ENCODE peak calls at places on chromosome 2, in four cellular contexts. R is SK-N-SH, D is HCT116, Y is HepG2. H is an unnamed sample.

GRCh38 chr2:32798841-32799240 is 147.9 kb upstream of the LTBP1 start:
- DNase-seq in D (no peak), R (no peak), Y (no peak), H (no peak)

GRCh38 chr2:109407401-109408335 is 206.1 kb downstream of the SEPTIN10 start:
- DNase-seq in D (no peak), R (no peak), Y (no peak), H (no peak)

GRCh38 chr2:29876374-29876773 is 45.0 kb downstream of the ALK start:
- DNase-seq in D (no peak), Y (no peak), R (no peak), H (no peak)

GRCh38 chr2:174442546-174443510 is 44.0 kb downstream of the GPR155 start:
- DNase-seq in D (peak), R (no peak), Y (no peak), H (no peak)

GRCh38 chr2:209901187-209901586 is 101.3 kb upstream of the RPE start:
- DNase-seq in D (no peak), R (no peak), Y (no peak), H (no peak)

GRCh38 chr2:186399082-186399644 is 86.9 kb upstream of the ZC3H15 start:
- DNase-seq in D (no peak), R (no peak), Y (no peak), H (no peak)

GRCh38 chr2:105576440-105577241 is 168.1 kb upstream of the NCK2 start:
- DNase-seq in R (peak), Y (peak), D (peak), H (no peak)

GRCh38 chr2:54581326-54582039 is 125.4 kb downstream of the SPTBN1 start:
- DNase-seq in D (no peak), Y (no peak), R (no peak), H (peak)

GRCh38 chr2:236828002-236828401 is 257.7 kb upstream of the COPS8 start:
- DNase-seq in D (no peak), R (no peak), Y (no peak), H (no peak)

GRCh38 chr2:181305151-181306123 is 151.7 kb upstream of the ITGA4 start:
- DNase-seq in Y (peak), R (no peak), D (no peak), H (peak)

GRCh38 chr2:180969124-180969523 is 11.3 kb upstream of the UBE2E3 start:
- DNase-seq in R (no peak), D (no peak), Y (no peak), H (no peak)

GRCh38 chr2:173654146-173654895 is 299.6 kb downstream of the CDCA7 start:
- DNase-seq in Y (no peak), R (no peak), D (no peak), H (no peak)

GRCh38 chr2:69789762-69790600 is 39.5 kb upstream of the GMCL1 start:
- DNase-seq in R (no peak), Y (no peak), D (no peak), H (no peak)

GRCh38 chr2:159010340-159010739 is 41.9 kb downstream of the TANC1 start:
- DNase-seq in D (no peak), R (peak), Y (peak), H (no peak)

GRCh38 chr2:66452214-66452613 is 17.3 kb downstream of the MEIS1 start:
- DNase-seq in R (peak), D (no peak), Y (no peak), H (no peak)

GRCh38 chr2:149857344-149857743 is 269.8 kb upstream of the MMADHC start:
- DNase-seq in R (no peak), Y (no peak), D (no peak), H (no peak)

GRCh38 chr2:240304746-240305161 is 130.7 kb upstream of the GPC1 start:
- DNase-seq in R (no peak), D (no peak), Y (no peak), H (no peak)

GRCh38 chr2:181380581-181380980 is 76.6 kb upstream of the ITGA4 start:
- DNase-seq in D (no peak), Y (no peak), R (no peak), H (no peak)

GRCh38 chr2:209556354-209556961 is 132.6 kb downstream of the MAP2 start:
- DNase-seq in R (peak), D (peak), Y (peak), H (no peak)

GRCh38 chr2:132466428-132467028 is 49.9 kb downstream of the GPR39 start:
- DNase-seq in D (no peak), R (no peak), Y (no peak), H (no peak)
- TF ChIP-seq REST in D (no peak), R (no peak), Y (no peak), H (no peak)

GRCh38 chr2:157784169-157784822 is 91.8 kb downstream of the ACVR1 start:
- DNase-seq in D (no peak), Y (no peak), R (no peak), H (no peak)
- TF ChIP-seq POLR2AphosphoS5 in D (no peak), Y (no peak), R (no peak), H (no peak)

GRCh38 chr2:160351978-160352377 is 141.6 kb downstream of the RBMS1 start:
- DNase-seq in R (no peak), Y (no peak), D (no peak), H (peak)

GRCh38 chr2:160354677-160355076 is 138.9 kb downstream of the RBMS1 start:
- DNase-seq in Y (no peak), D (no peak), R (no peak), H (no peak)

GRCh38 chr2:160352492-160352891 is 141.1 kb downstream of the RBMS1 start:
- DNase-seq in D (no peak), R (no peak), Y (no peak), H (no peak)

GRCh38 chr2:160353813-160354212 is 139.8 kb downstream of the RBMS1 start:
- DNase-seq in Y (no peak), D (no peak), R (no peak), H (no peak)

GRCh38 chr2:160353166-160353565 is 140.4 kb downstream of the RBMS1 start:
- DNase-seq in R (no peak), D (no peak), Y (no peak), H (no peak)
- TF ChIP-seq CTCF in R (peak), D (peak), Y (peak), H (no peak)

GRCh38 chr2:215506604-215506990 is 70.7 kb upstream of the FN1 start:
- DNase-seq in R (no peak), D (no peak), Y (peak), H (no peak)

GRCh38 chr2:215503381-215503780 is 67.5 kb upstream of the FN1 start:
- DNase-seq in D (no peak), R (no peak), Y (no peak), H (no peak)

GRCh38 chr2:215507126-215507525 is 71.3 kb upstream of the FN1 start:
- DNase-seq in Y (no peak), R (no peak), D (no peak), H (no peak)

GRCh38 chr2:215504547-215504946 is 68.7 kb upstream of the FN1 start:
- DNase-seq in Y (no peak), R (no peak), D (no peak), H (no peak)

GRCh38 chr2:215505044-215505786 is 69.3 kb upstream of the FN1 start:
- DNase-seq in Y (peak), D (no peak), R (no peak), H (peak)
- TF ChIP-seq REST in Y (no peak), D (no peak), R (no peak), H (no peak)

DNA sequence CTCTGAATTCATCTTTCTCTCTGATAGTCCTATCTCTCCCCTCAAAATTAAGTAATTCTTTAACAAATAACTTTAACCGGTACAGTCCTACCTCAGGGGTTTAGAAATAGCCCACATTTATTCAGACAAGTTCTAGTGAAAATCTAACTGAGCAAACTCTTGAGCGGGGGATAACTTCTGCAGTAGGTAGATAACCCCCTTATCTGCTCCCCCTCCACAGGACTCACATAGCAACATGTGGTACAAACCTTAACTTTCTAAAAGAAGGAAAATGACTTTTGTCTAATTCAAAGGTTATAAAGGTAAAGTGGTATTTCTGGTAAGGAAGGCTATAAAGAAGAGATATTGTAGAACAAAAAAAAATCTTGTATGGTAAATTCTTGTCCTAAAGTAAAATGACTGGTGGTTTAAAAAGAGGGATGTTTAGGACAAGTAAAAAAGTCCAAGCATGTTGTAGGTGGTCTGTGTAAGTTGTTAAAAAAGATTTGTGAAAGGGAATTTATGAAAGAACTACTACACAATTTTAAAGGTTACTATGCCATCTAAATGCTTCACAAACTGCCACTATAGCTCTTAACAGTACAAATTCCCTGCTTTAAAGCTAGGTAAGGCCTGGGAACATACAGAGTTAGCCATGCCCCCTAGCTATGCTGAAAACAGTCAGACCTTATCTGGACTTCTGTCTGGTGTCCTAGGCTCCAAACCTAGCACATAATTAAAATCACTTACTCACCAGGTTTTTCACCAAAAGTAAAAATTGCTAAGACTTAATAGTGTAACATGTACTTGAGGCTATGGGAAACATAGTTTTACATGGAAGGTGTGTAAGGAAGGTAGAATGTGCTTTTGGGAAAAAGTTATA is 8.1 kb upstream of the RPIA start:
- DNase-seq in D (no peak), R (no peak), Y (no peak), H (no peak)
- TF ChIP-seq POLR2AphosphoS5 in D (no peak), R (no peak), Y (no peak), H (no peak)

H was measured in HL-60.